ENCODE peak calls at places on chromosomes 12 and 14, in four cellular contexts. C, V, G and Y are unnamed samples. For H3K4me1, the result is how much of the 10 kb centered on the place peaks cover.

GRCh38 chr12:50825372-50825838 is 17.3 kb upstream of the TMPRSS12 start:
- DNase-seq in C (peak), G (no peak), V (no peak), Y (peak)

GRCh38 chr12:11631288-11631687 is 18.2 kb upstream of the ETV6 start:
- DNase-seq in V (no peak), C (no peak), G (no peak), Y (no peak)

GRCh38 chr14:89386214-89386886 is 30.7 kb downstream of the FOXN3 start:
- DNase-seq in C (no peak), G (peak), V (no peak), Y (no peak)

GRCh38 chr14:100537701-100538565 is 49.3 kb downstream of the BEGAIN start:
- DNase-seq in V (no peak), C (peak), G (peak), Y (no peak)

GRCh38 chr12:65889144-65889880 is 65.0 kb downstream of the HMGA2 start:
- DNase-seq in G (no peak), V (no peak), C (no peak), Y (no peak)

GRCh38 chr14:69715725-69716482 is 51.0 kb upstream of the SRSF5 start:
- DNase-seq in C (peak), V (peak), G (no peak), Y (peak)

GRCh38 chr12:94100254-94100653 is 48.1 kb upstream of the PLXNC1 start:
- DNase-seq in G (no peak), V (no peak), C (no peak), Y (no peak)

GRCh38 chr12:121637231-121637914 is 11.0 kb downstream of the ORAI1 start:
- DNase-seq in C (peak), G (peak), V (no peak), Y (no peak)

GRCh38 chr12:74440469-74440868 is 97.2 kb upstream of the ATXN7L3B start:
- DNase-seq in V (no peak), C (no peak), G (no peak), Y (no peak)

GRCh38 chr12:121992059-121992879 is 29.4 kb upstream of the BCL7A start:
- DNase-seq in C (peak), G (no peak), V (peak), Y (peak)

GRCh38 chr14:105356927-105357326 is 41.4 kb upstream of the TEX22 start:
- DNase-seq in C (no peak), V (no peak), G (no peak), Y (no peak)

GRCh38 chr12:42446761-42447160 is 120.8 kb downstream of the PPHLN1 start:
- DNase-seq in G (no peak), V (no peak), C (no peak), Y (no peak)

GRCh38 chr12:22684526-22685118 is 59.7 kb downstream of the ETNK1 start:
- DNase-seq in C (no peak), V (no peak), G (no peak), Y (peak)

GRCh38 chr12:119229837-119230236 is 51.1 kb downstream of the HSPB8 start:
- DNase-seq in G (peak), C (no peak), V (peak), Y (peak)

GRCh38 chr12:132559652-132560420 is 50.5 kb downstream of the LRCOL1 start:
- DNase-seq in V (no peak), C (peak), G (peak), Y (peak)

GRCh38 chr12:124678421-124678893 is 111.0 kb upstream of the NCOR2 start:
- DNase-seq in V (no peak), C (no peak), G (no peak), Y (no peak)

GRCh38 chr12:56694161-56694560 is 6.1 kb upstream of the PTGES3 start:
- DNase-seq in V (no peak), C (no peak), G (no peak), Y (no peak)

GRCh38 chr14:36495666-36496065 is 24.4 kb downstream of the NKX2-1 start:
- DNase-seq in V (no peak), C (no peak), G (no peak), Y (no peak)

GRCh38 chr14:69595336-69595735 is 16.1 kb upstream of the SUSD6 start:
- DNase-seq in V (no peak), G (no peak), C (no peak), Y (no peak)

GRCh38 chr12:45974171-45974719 is 16.1 kb downstream of the SCAF11 start:
- DNase-seq in G (no peak), C (no peak), V (no peak), Y (no peak)

GRCh38 chr12:108694812-108695278 is 36.5 kb downstream of the CORO1C start:
- DNase-seq in V (no peak), C (no peak), G (no peak), Y (no peak)

GRCh38 chr14:75448209-75448608 is 20.4 kb downstream of the JDP2 start:
- DNase-seq in V (no peak), C (no peak), G (no peak), Y (no peak)

DNA sequence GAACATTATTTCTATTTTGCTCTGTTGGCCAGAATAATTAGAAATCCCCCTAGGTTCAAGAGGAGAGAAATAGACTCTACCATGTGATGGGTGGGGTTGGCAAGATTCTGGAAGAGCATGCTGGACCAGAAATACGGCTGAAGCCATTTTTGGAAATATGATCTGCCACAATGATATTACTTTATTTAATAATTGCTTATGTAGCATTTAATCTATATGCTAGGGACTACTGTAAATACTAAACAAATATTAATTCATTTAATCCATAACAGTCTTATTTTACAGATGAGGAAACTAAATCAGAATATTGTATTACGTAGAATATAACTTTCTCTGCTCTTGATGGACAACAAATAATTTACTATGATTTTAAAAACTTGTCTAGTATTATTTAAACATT is 193.7 kb downstream of the RAD51B start:
- DNase-seq in V (no peak), C (no peak), G (no peak), Y (no peak)
- H3K4me1 ChIP-seq in V (under half), C (under half), G (under half), Y (under half)

GRCh38 chr14:55580401-55581010 is 499 bp downstream of the KTN1 start:
- DNase-seq in G (peak), C (peak), V (peak), Y (peak)
- H3K4me1 ChIP-seq in G (under half), C (under half), V (under half), Y (under half)

GRCh38 chr14:93964281-93964680 is 12.1 kb downstream of the ASB2 start:
- DNase-seq in C (no peak), V (no peak), G (no peak), Y (no peak)

GRCh38 chr14:93965287-93965821 is 11.0 kb downstream of the ASB2 start:
- DNase-seq in C (no peak), G (no peak), V (no peak), Y (no peak)

GRCh38 chr14:93962701-93963601 is 13.4 kb downstream of the ASB2 start:
- DNase-seq in G (no peak), V (no peak), C (peak), Y (no peak)

GRCh38 chr14:93964820-93965286 is 11.5 kb downstream of the ASB2 start:
- DNase-seq in C (no peak), G (no peak), V (no peak), Y (no peak)

DNA sequence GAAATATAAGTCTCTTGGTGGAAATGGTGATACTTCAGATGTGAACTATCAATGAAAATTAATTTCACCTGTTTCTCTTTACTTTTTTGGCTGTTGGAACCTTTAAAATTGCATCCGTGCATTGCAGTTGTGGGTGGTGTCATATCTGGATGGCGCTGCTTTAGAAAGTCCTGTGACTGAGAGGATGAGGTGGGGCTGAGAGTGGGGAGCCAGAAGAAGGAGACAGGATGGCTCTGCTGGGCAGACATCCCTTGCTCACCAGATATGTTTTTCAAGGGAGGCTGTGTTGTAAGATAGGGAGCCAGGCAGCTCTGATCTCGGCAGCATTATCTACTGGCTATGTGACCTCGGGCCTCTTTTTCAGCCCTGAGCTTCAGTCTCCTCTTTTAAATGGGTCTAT is 12.7 kb downstream of the ASB2 start:
- DNase-seq in V (no peak), G (no peak), C (no peak), Y (no peak)
- H3K4me1 ChIP-seq in V (under half), G (under half), C (under half), Y (under half)

DNA sequence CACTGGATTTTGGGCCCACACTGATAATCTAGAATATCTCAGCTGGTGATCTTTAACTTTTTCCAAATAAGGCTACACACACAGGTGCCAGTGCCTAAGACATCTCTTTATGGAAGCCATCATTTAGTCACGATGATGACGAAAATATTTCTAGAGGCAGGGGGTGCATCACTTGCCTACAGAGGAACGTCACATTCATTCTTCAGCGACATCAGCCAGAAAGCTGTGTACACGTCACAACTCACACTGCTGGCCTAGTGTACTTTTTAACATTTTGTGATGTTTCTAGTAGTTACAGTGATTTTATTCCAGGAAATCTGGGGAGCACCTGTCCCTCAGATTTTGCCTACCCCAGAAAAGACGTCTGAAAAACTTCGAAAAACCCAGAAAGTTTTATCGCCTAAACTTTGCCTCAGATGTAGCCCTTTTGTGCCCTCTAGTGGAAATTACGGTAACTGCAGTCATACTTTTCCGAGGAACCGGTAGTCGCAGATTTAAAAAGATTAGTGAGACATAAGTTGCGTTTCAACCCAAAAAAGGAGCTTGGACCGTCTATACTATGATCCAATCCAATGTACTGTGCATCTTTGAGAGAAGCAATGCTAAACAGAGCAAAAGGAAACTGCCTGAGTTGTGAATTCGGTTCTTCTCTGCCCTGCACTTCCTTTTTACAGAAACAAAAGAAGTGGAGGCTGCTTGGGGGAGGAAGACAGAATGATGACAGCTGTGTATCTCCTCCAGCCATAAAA is 64.3 kb upstream of the STON2 start:
- DNase-seq in C (peak), G (peak), V (peak), Y (peak)
- H3K4me1 ChIP-seq in C (under half), G (under half), V (under half), Y (under half)